ENCODE peak calls at places on chromosomes 3 and 15, in ten cellular contexts. X is kidney, W is AG10803, V is psoas muscle, L is OCI-LY7, I is lower leg skin, S is dorsolateral prefrontal cortex, F is heart left ventricle, Y is esophagus squamous epithelium, M is uterus. K is an unnamed sample.

GRCh38 chr15:86163771-86164170 is 84.1 kb downstream of the AGBL1 start:
- DNase-seq in X (no peak), L (no peak), Y (no peak), F (no peak), I (no peak), S (no peak), V (no peak), M (peak), W (peak), K (no peak)

GRCh38 chr3:138381413-138381901 is 33.1 kb downstream of the MRAS start:
- DNase-seq in X (no peak), I (no peak), V (peak), W (peak), M (peak), L (no peak), F (peak), S (peak), Y (no peak), K (no peak)

GRCh38 chr3:171704002-171704401 is 106.3 kb downstream of the PLD1 start:
- DNase-seq in S (no peak), X (no peak), F (no peak), V (no peak), L (peak), Y (no peak), M (no peak), I (no peak), W (peak), K (peak)

GRCh38 chr3:11820540-11821041 is 26.1 kb downstream of the TAMM41 start:
- DNase-seq in I (no peak), Y (no peak), L (no peak), S (no peak), X (no peak), M (no peak), W (peak), F (no peak), V (no peak), K (no peak)

GRCh38 chr3:160841455-160841854 is 85.4 kb downstream of the PPM1L start:
- DNase-seq in M (no peak), F (no peak), Y (no peak), X (no peak), L (no peak), S (no peak), V (no peak), W (no peak), I (no peak), K (no peak)

GRCh38 chr15:51318382-51319150 is 19.8 kb downstream of the CYP19A1 start:
- DNase-seq in M (no peak), X (no peak), Y (no peak), L (no peak), V (no peak), S (no peak), W (peak), I (no peak), F (no peak), K (no peak)

GRCh38 chr15:86355798-86356197 is 276.1 kb downstream of the AGBL1 start:
- DNase-seq in L (no peak), Y (no peak), X (no peak), V (no peak), M (no peak), S (no peak), F (no peak), W (no peak), I (no peak), K (no peak)

GRCh38 chr15:100783296-100783695 is 96.3 kb upstream of the ALDH1A3 start:
- DNase-seq in Y (no peak), W (no peak), X (no peak), M (peak), I (no peak), S (no peak), V (no peak), F (no peak), L (no peak), K (no peak)

GRCh38 chr3:195773956-195774537 is 37.7 kb downstream of the MUC4 start:
- DNase-seq in I (no peak), S (no peak), M (no peak), W (no peak), V (no peak), L (no peak), F (no peak), Y (no peak), X (peak), K (peak)

GRCh38 chr3:190018460-190018859 is 102.2 kb downstream of the P3H2 start:
- DNase-seq in Y (no peak), S (no peak), V (no peak), F (no peak), I (no peak), W (no peak), M (no peak), L (no peak), X (no peak), K (no peak)

GRCh38 chr3:154783053-154784037 is 296.8 kb upstream of the MME start:
- DNase-seq in L (no peak), Y (no peak), I (peak), X (no peak), F (no peak), M (no peak), W (no peak), S (no peak), V (no peak), K (no peak)

GRCh38 chr15:100602822-100603393 is 519 bp downstream of the ASB7 start:
- DNase-seq in W (peak), S (no peak), X (no peak), M (no peak), L (peak), Y (no peak), I (no peak), F (no peak), V (no peak), K (peak)

GRCh38 chr15:77187751-77188464 is 117.0 kb upstream of the TSPAN3 start:
- DNase-seq in I (peak), S (no peak), L (peak), Y (no peak), F (no peak), X (no peak), W (peak), M (peak), V (no peak), K (no peak)

GRCh38 chr3:130961458-130961857 is 65.2 kb downstream of the ASTE1 start:
- DNase-seq in V (no peak), W (no peak), M (no peak), X (no peak), F (no peak), L (no peak), I (no peak), Y (no peak), S (no peak), K (no peak)

GRCh38 chr3:31341130-31341529 is 191.6 kb upstream of the STT3B start:
- DNase-seq in V (no peak), F (no peak), I (no peak), L (no peak), M (no peak), X (no peak), Y (no peak), S (no peak), W (no peak), K (no peak)

GRCh38 chr3:139219463-139219862 is 124.4 kb upstream of the MRPS22 start:
- DNase-seq in X (no peak), S (no peak), L (no peak), V (no peak), I (no peak), W (no peak), M (no peak), F (no peak), Y (no peak), K (no peak)

GRCh38 chr3:193978446-193978845 is 157.5 kb upstream of the HES1 start:
- DNase-seq in V (no peak), M (no peak), F (no peak), Y (no peak), I (no peak), L (no peak), S (no peak), X (no peak), W (no peak), K (no peak)

GRCh38 chr3:125136515-125136914 is 76.0 kb downstream of the SLC12A8 start:
- DNase-seq in M (no peak), W (no peak), V (no peak), X (no peak), I (no peak), Y (no peak), S (no peak), F (no peak), L (no peak), K (no peak)

GRCh38 chr3:169578381-169578780 is 85.1 kb downstream of the MECOM start:
- DNase-seq in V (no peak), X (no peak), I (no peak), W (no peak), M (no peak), L (no peak), Y (no peak), S (no peak), F (no peak), K (no peak)

GRCh38 chr3:80771085-80771484 is 990.4 kb downstream of the GBE1 start:
- DNase-seq in W (no peak), Y (no peak), L (no peak), I (no peak), M (no peak), X (no peak), V (no peak), F (no peak), S (no peak), K (no peak)

GRCh38 chr3:133899309-133899708 is 3.6 kb upstream of the RAB6B start:
- DNase-seq in L (no peak), F (no peak), I (no peak), V (no peak), M (no peak), W (no peak), Y (no peak), X (no peak), S (no peak), K (no peak)
- TF ChIP-seq CTCF in L (no peak), F (no peak), I (no peak), V (no peak), M (no peak), W (no peak), Y (no peak), X (no peak), S (no peak), K (no peak)

GRCh38 chr3:58001979-58002378 is 6.2 kb upstream of the FLNB start:
- DNase-seq in I (no peak), F (no peak), M (no peak), V (no peak), X (no peak), Y (no peak), W (no peak), L (no peak), S (no peak), K (no peak)

GRCh38 chr3:57998366-57999283 is 9.6 kb upstream of the FLNB start:
- DNase-seq in Y (no peak), M (peak), I (no peak), V (no peak), L (peak), X (no peak), S (no peak), F (no peak), W (no peak), K (no peak)

GRCh38 chr3:58000713-58001467 is 7.3 kb upstream of the FLNB start:
- DNase-seq in Y (no peak), W (no peak), I (no peak), M (no peak), F (no peak), X (no peak), S (no peak), V (no peak), L (no peak), K (no peak)

GRCh38 chr3:57999423-58000115 is 8.7 kb upstream of the FLNB start:
- DNase-seq in X (no peak), M (no peak), V (no peak), L (no peak), S (no peak), I (no peak), W (no peak), Y (no peak), F (no peak), K (no peak)

DNA sequence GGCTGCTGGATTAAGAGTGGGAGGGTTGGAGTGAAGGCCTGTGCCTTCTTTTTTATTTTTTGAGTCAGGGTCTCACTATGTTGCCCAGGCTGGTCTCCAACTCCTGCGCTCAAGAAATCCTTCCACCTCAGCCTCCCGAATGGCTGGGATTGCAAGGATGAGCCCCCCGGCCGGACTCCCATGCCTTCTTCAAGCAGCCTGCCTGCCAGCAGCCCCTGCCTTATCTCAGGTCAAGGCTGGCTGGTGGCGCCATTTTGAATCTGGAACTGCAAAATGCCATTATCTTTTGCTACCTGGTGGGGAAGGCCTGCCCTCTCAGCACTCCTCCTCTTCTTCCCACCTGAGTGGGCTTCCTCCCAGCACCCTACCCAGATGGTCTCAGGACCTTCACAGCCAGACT is 7.9 kb upstream of the FLNB start:
- DNase-seq in I (no peak), W (no peak), F (no peak), M (no peak), Y (no peak), L (no peak), X (no peak), V (no peak), S (no peak), K (no peak)
- TF ChIP-seq CTCF in I (no peak), W (no peak), F (no peak), M (no peak), Y (no peak), L (no peak), X (no peak), V (no peak), S (no peak), K (no peak)

GRCh38 chr15:55322452-55322851 is 3.4 kb downstream of the PIGB start:
- DNase-seq in W (no peak), X (no peak), I (no peak), V (no peak), Y (no peak), F (no peak), M (no peak), L (no peak), S (no peak), K (no peak)

GRCh38 chr15:55319537-55320325 is 709 bp downstream of the PIGB start:
- DNase-seq in I (no peak), W (peak), S (no peak), V (no peak), L (peak), F (no peak), Y (no peak), X (no peak), M (no peak), K (no peak)

GRCh38 chr15:55320963-55321362 is 1.9 kb downstream of the PIGB start:
- DNase-seq in M (no peak), L (no peak), Y (no peak), V (no peak), I (no peak), S (no peak), F (no peak), W (no peak), X (no peak), K (no peak)

DNA sequence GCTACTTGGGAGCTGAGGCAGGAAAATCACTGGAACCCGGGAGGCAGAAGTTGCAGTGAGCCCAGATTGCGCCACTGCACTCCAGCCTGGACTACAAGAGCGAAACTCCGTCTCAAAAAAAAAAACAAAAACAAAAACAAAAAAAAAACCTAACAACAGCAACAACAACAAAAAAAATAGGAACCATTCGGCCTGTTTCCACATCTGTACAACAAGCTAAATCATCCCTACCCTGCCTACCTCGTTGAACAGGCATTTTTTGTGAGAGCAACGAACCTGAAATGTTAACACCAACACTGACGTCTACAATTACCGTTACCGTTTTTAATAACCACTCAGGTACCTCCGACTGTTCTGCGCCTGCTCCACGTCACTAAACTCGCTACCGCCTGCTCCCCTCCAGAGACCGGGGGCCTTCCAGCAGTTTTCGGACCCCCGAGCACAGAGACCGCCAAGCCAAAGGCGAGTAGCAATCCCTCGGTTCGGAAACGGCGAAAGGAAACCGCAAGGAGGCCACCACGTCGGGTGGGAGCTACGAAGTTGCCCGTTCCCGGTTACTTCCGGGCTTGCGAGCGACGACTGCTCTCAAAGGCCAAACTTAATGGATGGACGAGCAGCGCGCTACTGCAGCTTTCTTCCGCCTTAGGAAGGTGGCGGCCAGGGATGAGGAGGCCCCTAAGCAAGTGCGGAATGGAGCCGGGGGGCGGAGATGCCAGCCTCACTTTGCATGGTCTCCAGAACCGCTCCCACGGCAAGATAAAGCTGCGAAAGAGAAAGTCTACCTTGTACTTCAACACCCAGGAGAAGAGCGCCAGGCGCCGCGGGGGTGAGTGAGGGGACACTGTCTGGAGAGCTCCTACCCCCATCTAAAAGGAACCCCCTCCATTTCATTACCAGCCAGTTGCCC is at the start of the genes PIGB and PIGBOS1:
- DNase-seq in S (peak), F (peak), I (peak), M (peak), W (peak), V (peak), L (peak), X (peak), Y (peak), K (peak)
- TF ChIP-seq CTCF in S (peak), F (no peak), I (no peak), M (peak), W (peak), V (peak), L (no peak), X (no peak), Y (no peak), K (no peak)

DNA sequence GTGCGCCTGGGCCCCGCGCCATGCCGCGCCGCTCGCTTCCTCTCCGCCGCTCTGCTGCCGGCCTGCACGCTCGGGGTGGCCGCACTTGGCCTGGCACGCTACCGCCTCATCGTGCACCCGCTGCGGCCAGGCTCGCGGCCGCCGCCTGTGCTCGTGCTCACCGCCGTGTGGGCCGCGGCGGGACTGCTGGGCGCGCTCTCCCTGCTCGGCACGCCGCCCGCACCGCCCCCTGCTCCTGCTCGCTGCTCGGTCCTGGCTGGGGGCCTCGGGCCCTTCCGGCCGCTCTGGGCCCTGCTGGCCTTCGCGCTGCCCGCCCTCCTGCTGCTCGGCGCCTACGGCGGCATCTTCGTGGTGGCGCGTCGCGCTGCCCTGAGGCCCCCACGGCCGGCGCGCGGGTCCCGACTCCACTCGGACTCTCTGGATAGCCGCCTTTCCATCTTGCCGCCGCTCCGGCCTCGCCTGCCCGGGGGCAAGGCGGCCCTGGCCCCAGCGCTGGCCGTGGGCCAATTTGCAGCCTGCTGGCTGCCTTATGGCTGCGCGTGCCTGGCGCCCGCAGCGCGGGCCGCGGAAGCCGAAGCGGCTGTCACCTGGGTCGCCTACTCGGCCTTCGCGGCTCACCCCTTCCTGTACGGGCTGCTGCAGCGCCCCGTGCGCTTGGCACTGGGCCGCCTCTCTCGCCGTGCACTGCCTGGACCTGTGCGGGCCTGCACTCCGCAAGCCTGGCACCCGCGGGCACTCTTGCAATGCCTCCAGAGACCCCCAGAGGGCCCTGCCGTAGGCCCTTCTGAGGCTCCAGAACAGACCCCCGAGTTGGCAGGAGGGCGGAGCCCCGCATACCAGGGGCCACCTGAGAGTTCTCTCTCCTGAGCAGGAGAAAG is 951 bp downstream of the GPR62 start:
- DNase-seq in X (peak), F (peak), M (peak), W (no peak), Y (no peak), I (no peak), L (peak), S (no peak), V (peak), K (peak)
- TF ChIP-seq CTCF in X (peak), F (peak), M (peak), W (peak), Y (no peak), I (no peak), L (peak), S (peak), V (peak), K (peak)

GRCh38 chr3:52481819-52482521 is 13.2 kb upstream of the STAB1 start:
- DNase-seq in F (peak), M (no peak), V (peak), Y (no peak), I (no peak), W (no peak), X (peak), S (no peak), L (no peak), K (no peak)
- TF ChIP-seq CTCF in F (no peak), M (no peak), V (peak), Y (no peak), I (no peak), W (peak), X (peak), S (peak), L (peak), K (peak)

DNA sequence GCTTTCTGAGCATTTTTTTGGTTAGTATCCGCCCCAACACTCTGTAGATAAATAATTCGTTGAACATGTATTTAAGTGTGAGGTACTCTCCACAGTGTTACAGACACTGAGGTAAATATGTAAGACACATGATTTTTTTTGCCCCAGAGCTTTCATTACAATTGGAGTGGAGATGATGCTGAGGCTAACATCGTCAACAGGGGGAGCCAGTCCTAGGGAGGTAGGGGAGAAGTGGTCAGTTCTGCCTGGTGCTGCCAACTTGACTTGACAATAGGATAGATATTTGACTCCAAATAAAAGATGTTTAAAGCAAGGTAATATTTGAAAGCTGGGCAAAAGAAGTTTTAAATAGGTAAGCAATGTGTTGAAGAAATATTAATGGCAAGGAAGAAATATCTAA is 295.7 kb downstream of the UNC13C start:
- DNase-seq in F (no peak), V (no peak), Y (no peak), L (peak), X (no peak), M (no peak), I (no peak), W (no peak), S (no peak), K (no peak)
- TF ChIP-seq CTCF in F (no peak), V (no peak), Y (no peak), L (peak), X (peak), M (no peak), I (no peak), W (no peak), S (no peak), K (no peak)

K was measured in natural killer cell.